ENCODE peak calls at places on chromosome 19, in nine cellular contexts. K is C1 segment of cervical spinal cord, G is fibroblast of pulmonary artery, C is nephron progenitor cell, W is globus pallidus, N is naive B cell, Z is immature natural killer cell, P is NCI-H1417, I is astrocyte of the cerebellum. A is an unnamed sample.

GRCh38 chr19:15448778-15449619 is 757 bp downstream of the WIZ start:
- DNase-seq in K (no peak), G (peak), C (peak), W (no peak), N (no peak), Z (no peak), P (no peak), I (no peak), A (no peak)

GRCh38 chr19:38247734-38248268 is 8.4 kb downstream of the PPP1R14A start:
- DNase-seq in K (no peak), G (peak), C (no peak), W (peak), N (no peak), Z (no peak), P (no peak), I (no peak), A (no peak)

GRCh38 chr19:5547881-5548280 is 19.9 kb downstream of the TINCR start:
- DNase-seq in K (no peak), G (peak), C (no peak), W (no peak), N (no peak), Z (no peak), P (no peak), I (peak), A (no peak)

GRCh38 chr19:7873304-7874079 is 698 bp downstream of the PRR36 start:
- DNase-seq in K (no peak), G (no peak), C (peak), W (no peak), N (no peak), Z (no peak), P (no peak), I (no peak), A (no peak)

GRCh38 chr19:18349524-18350128 is 9.2 kb downstream of the PGPEP1 start:
- DNase-seq in K (no peak), G (peak), C (peak), W (no peak), N (no peak), Z (peak), P (peak), I (peak), A (no peak)

GRCh38 chr19:14416743-14417214 is 2.4 kb downstream of the DDX39A start:
- DNase-seq in K (no peak), G (no peak), C (no peak), W (no peak), N (no peak), Z (no peak), P (no peak), I (no peak), A (no peak)

GRCh38 chr19:30036154-30037129 is 94.4 kb downstream of the URI1 start:
- DNase-seq in K (no peak), G (peak), C (peak), W (no peak), N (no peak), Z (no peak), P (no peak), I (no peak), A (no peak)

GRCh38 chr19:48997972-48998371 is 4.3 kb downstream of the RUVBL2 start:
- DNase-seq in K (no peak), G (peak), C (peak), W (no peak), N (no peak), Z (peak), P (peak), I (no peak), A (no peak)

GRCh38 chr19:13963603-13964105 is 11.3 kb downstream of the DCAF15 start:
- DNase-seq in K (no peak), G (no peak), C (no peak), W (no peak), N (no peak), Z (no peak), P (no peak), I (no peak), A (no peak)

GRCh38 chr19:3503036-3503572 is 2.6 kb upstream of the DOHH start:
- DNase-seq in K (no peak), G (peak), C (no peak), W (no peak), N (no peak), Z (no peak), P (no peak), I (no peak), A (no peak)

GRCh38 chr19:48750351-48750750 is 2.1 kb downstream of the FUT1 start:
- DNase-seq in K (no peak), G (no peak), C (no peak), W (no peak), N (no peak), Z (no peak), P (no peak), I (no peak), A (no peak)

GRCh38 chr19:3599776-3600183 is 6.9 kb downstream of the TBXA2R start:
- DNase-seq in K (no peak), G (no peak), C (no peak), W (no peak), N (no peak), Z (no peak), P (no peak), I (no peak), A (no peak)

GRCh38 chr19:38095411-38096308 is 128.4 kb downstream of the DPF1 start:
- DNase-seq in K (peak), G (peak), C (peak), W (peak), N (peak), Z (peak), P (peak), I (peak), A (peak)

GRCh38 chr19:4258181-4258580 is 11.3 kb downstream of the YJU2 start:
- DNase-seq in K (no peak), G (no peak), C (no peak), W (no peak), N (no peak), Z (no peak), P (no peak), I (no peak), A (no peak)

GRCh38 chr19:44809856-44810554 is 1.1 kb downstream of the BCAM start:
- DNase-seq in K (no peak), G (no peak), C (peak), W (no peak), N (no peak), Z (no peak), P (no peak), I (no peak), A (no peak)

GRCh38 chr19:7917292-7918061 is 2.7 kb upstream of the SNAPC2 start:
- DNase-seq in K (no peak), G (peak), C (peak), W (no peak), N (peak), Z (peak), P (no peak), I (no peak), A (no peak)

GRCh38 chr19:4375620-4376228 is 24.6 kb downstream of the SH3GL1 start:
- DNase-seq in K (no peak), G (peak), C (no peak), W (peak), N (peak), Z (no peak), P (no peak), I (peak), A (no peak)

GRCh38 chr19:8517551-8518442 is 3.8 kb upstream of the ZNF414 start:
- DNase-seq in K (no peak), G (peak), C (no peak), W (no peak), N (no peak), Z (peak), P (no peak), I (no peak), A (no peak)

GRCh38 chr19:29485293-29485692 is 40.5 kb upstream of the VSTM2B start:
- DNase-seq in K (no peak), G (no peak), C (no peak), W (no peak), N (no peak), Z (no peak), P (no peak), I (no peak), A (no peak)

GRCh38 chr19:11694533-11695439 is 44.0 kb downstream of the ZNF823 start:
- DNase-seq in K (peak), G (peak), C (peak), W (peak), N (peak), Z (peak), P (peak), I (peak), A (peak)

GRCh38 chr19:17554968-17555479 is 425 bp upstream of the COLGALT1 start:
- DNase-seq in K (no peak), G (no peak), C (no peak), W (no peak), N (no peak), Z (no peak), P (no peak), I (no peak), A (no peak)

GRCh38 chr19:30135797-30136196 is 193.8 kb downstream of the URI1 start:
- DNase-seq in K (no peak), G (no peak), C (no peak), W (no peak), N (no peak), Z (no peak), P (no peak), I (no peak), A (no peak)

GRCh38 chr19:2603320-2603719 is 99.2 kb downstream of the GNG7 start:
- DNase-seq in K (no peak), G (peak), C (no peak), W (no peak), N (no peak), Z (no peak), P (no peak), I (peak), A (no peak)

GRCh38 chr19:18128044-18128443 is 24.9 kb upstream of the PIK3R2 start:
- DNase-seq in K (peak), G (no peak), C (no peak), W (no peak), N (no peak), Z (peak), P (no peak), I (no peak), A (no peak)

GRCh38 chr19:44905437-44906160 is at the start of gene APOE:
- DNase-seq in K (peak), G (peak), C (peak), W (peak), N (no peak), Z (no peak), P (no peak), I (no peak), A (no peak)

GRCh38 chr19:12913871-12914690 is 5.0 kb downstream of the SYCE2 start:
- DNase-seq in K (no peak), G (peak), C (no peak), W (peak), N (no peak), Z (peak), P (no peak), I (no peak), A (no peak)

GRCh38 chr19:7561229-7561806 is 25.8 kb downstream of the PNPLA6 start:
- DNase-seq in K (no peak), G (no peak), C (no peak), W (no peak), N (no peak), Z (no peak), P (no peak), I (no peak), A (no peak)

GRCh38 chr19:15433519-15434069 is 14.8 kb upstream of the AKAP8L start:
- DNase-seq in K (no peak), G (no peak), C (no peak), W (no peak), N (no peak), Z (no peak), P (no peak), I (no peak), A (no peak)

GRCh38 chr19:19170053-19170945 is at the start of gene MEF2B:
- DNase-seq in K (peak), G (peak), C (peak), W (peak), N (peak), Z (peak), P (peak), I (no peak), A (no peak)

GRCh38 chr19:39428309-39429112 is 7.2 kb downstream of the RPS16 start:
- DNase-seq in K (no peak), G (peak), C (peak), W (no peak), N (no peak), Z (no peak), P (no peak), I (peak), A (no peak)

GRCh38 chr19:57719901-57720519 is 7.4 kb downstream of the ZNF671 start:
- DNase-seq in K (no peak), G (no peak), C (no peak), W (no peak), N (no peak), Z (no peak), P (no peak), I (no peak), A (no peak)

GRCh38 chr19:1713170-1713569 is 40.1 kb upstream of the ONECUT3 start:
- DNase-seq in K (no peak), G (no peak), C (no peak), W (no peak), N (no peak), Z (no peak), P (no peak), I (no peak), A (no peak)

GRCh38 chr19:10033614-10034013 is 20.3 kb downstream of the RDH8 start:
- DNase-seq in K (no peak), G (no peak), C (no peak), W (no peak), N (no peak), Z (no peak), P (no peak), I (no peak), A (no peak)

GRCh38 chr19:47280183-47280797 is 5.6 kb downstream of the INAFM1 start:
- DNase-seq in K (no peak), G (peak), C (peak), W (no peak), N (peak), Z (peak), P (no peak), I (no peak), A (no peak)

GRCh38 chr19:16496613-16496983 is 404 bp downstream of the C19orf44 start:
- DNase-seq in K (no peak), G (peak), C (no peak), W (no peak), N (no peak), Z (no peak), P (no peak), I (no peak), A (no peak)

GRCh38 chr19:11541238-11541637 is 2.6 kb downstream of the CNN1 start:
- DNase-seq in K (no peak), G (no peak), C (no peak), W (no peak), N (no peak), Z (no peak), P (no peak), I (no peak), A (no peak)

GRCh38 chr19:50858896-50859295 is 4.2 kb downstream of the KLK3 start:
- DNase-seq in K (no peak), G (no peak), C (no peak), W (no peak), N (no peak), Z (no peak), P (peak), I (no peak), A (no peak)

GRCh38 chr19:16067205-16067938 is 8.9 kb upstream of the TPM4 start:
- DNase-seq in K (no peak), G (peak), C (no peak), W (no peak), N (no peak), Z (no peak), P (no peak), I (peak), A (peak)

A was measured in epithelial cell of prostate.